ENCODE peak calls at places on chromosomes 11 and 22, in five cellular contexts. Z is kidney, Q is H9, B is transverse colon, N is ascending aorta. P is an unnamed sample. For H3K9me3 and H3K4me1, the result is how much of the 10 kb centered on the place peaks cover.

GRCh38 chr22:46072981-46073682 is 77.2 kb upstream of the PPARA start:
- DNase-seq in Z (peak), Q (no peak), B (peak), N (peak), P (no peak)

GRCh38 chr22:32389685-32390084 is 22.4 kb downstream of the RTCB start:
- DNase-seq in Z (no peak), Q (no peak), B (no peak), N (no peak), P (no peak)

GRCh38 chr11:10770626-10771254 is 19.7 kb downstream of the CTR9 start:
- DNase-seq in Z (no peak), Q (no peak), B (peak), N (no peak), P (no peak)

GRCh38 chr22:41479671-41480396 is 10.9 kb downstream of the ACO2 start:
- DNase-seq in Z (no peak), Q (peak), B (no peak), N (no peak), P (no peak)

GRCh38 chr22:42437488-42438292 is 5.5 kb upstream of the NFAM1 start:
- DNase-seq in Z (peak), Q (peak), B (peak), N (no peak), P (no peak)

GRCh38 chr22:19785461-19786263 is 25.1 kb downstream of the TBX1 start:
- DNase-seq in Z (peak), Q (no peak), B (no peak), N (no peak), P (no peak)

GRCh38 chr11:134261626-134262488 is 8.5 kb downstream of the ACAD8 start:
- DNase-seq in Z (no peak), Q (peak), B (no peak), N (no peak), P (no peak)

GRCh38 chr11:128593281-128593680 is 5.9 kb upstream of the ETS1 start:
- DNase-seq in Z (no peak), Q (peak), B (no peak), N (no peak), P (no peak)

GRCh38 chr22:23862103-23862502 is 4.4 kb downstream of the SLC2A11 start:
- DNase-seq in Z (peak), Q (peak), B (no peak), N (no peak), P (no peak)

GRCh38 chr11:36619502-36619901 is 21.5 kb upstream of the RAG2 start:
- DNase-seq in Z (no peak), Q (no peak), B (no peak), N (no peak), P (no peak)

GRCh38 chr11:33059331-33060007 is 20.1 kb downstream of the TCP11L1 start:
- DNase-seq in Z (no peak), Q (no peak), B (no peak), N (no peak), P (no peak)

GRCh38 chr22:30325724-30326703 is 727 bp downstream of the TBC1D10A start:
- DNase-seq in Z (peak), Q (peak), B (peak), N (no peak), P (no peak)

GRCh38 chr11:69947059-69947771 is 128.0 kb upstream of the FGF3 start:
- DNase-seq in Z (peak), Q (no peak), B (no peak), N (no peak), P (no peak)

DNA sequence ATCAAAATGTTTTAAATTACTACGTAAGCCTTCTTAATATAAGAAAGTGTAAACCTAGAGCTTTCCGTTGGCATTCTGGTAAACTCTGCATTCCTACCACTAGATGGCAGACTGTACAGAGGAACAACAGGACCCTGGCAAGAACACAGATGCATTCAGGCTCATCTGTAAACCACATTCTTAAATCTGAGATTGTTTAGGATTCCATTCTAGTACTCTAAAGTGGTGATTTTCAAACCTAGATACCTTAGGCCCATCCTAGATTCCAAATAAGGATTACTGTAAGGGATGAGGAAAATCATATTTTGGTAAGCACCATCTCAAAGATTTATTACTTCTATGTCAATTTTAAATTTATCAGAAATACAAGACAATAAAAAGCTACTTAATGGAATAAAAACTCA is 26.9 kb downstream of the PICALM start:
- DNase-seq in Z (no peak), Q (peak), B (peak), N (no peak), P (peak)
- H3K27ac ChIP-seq in Z (no peak), Q (no peak), B (peak), N (peak), P (peak)

DNA sequence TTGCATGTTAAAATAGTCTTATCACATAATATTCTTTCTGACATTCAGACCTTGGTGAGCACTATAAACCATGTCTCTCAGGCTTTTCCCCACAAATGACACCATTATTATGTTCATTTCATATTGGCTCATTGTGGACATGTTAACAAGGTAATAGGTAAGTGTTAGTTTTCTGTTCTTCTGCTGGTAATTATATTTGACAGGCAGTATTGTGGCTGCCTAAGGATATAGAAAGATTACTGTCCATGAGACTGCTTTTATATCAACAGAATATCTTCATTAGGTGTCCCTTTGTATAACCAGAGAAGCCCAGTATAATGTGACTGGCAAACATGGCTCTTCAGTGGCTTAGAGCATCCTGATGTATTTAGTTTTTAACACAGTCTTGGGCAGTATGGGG is 590.7 kb downstream of the NELL1 start:
- DNase-seq in Z (no peak), Q (no peak), B (no peak), N (no peak), P (no peak)
- H3K9me3 ChIP-seq in Z (under half), Q (under half), B (under half), N (under half), P (under half)

GRCh38 chr22:37567991-37568390 is 7.7 kb downstream of the CDC42EP1 start:
- DNase-seq in Z (no peak), Q (peak), B (no peak), N (no peak), P (no peak)

GRCh38 chr22:37568448-37569008 is 8.2 kb downstream of the CDC42EP1 start:
- DNase-seq in Z (no peak), Q (peak), B (no peak), N (no peak), P (no peak)

GRCh38 chr22:37570661-37570976 is 9.3 kb downstream of the LGALS2 start:
- DNase-seq in Z (no peak), Q (peak), B (no peak), N (no peak), P (no peak)

GRCh38 chr22:37569921-37570660 is 9.8 kb downstream of the LGALS2 start:
- DNase-seq in Z (no peak), Q (peak), B (peak), N (no peak), P (no peak)

GRCh38 chr22:37569009-37569920 is 9.0 kb downstream of the CDC42EP1 start:
- DNase-seq in Z (no peak), Q (peak), B (peak), N (no peak), P (no peak)
- H3K4me1 ChIP-seq in Z (under half), Q (under half), B (under half), N (under half), P (under half)

GRCh38 chr22:37557321-37558001 is 2.8 kb upstream of the CDC42EP1 start:
- DNase-seq in Z (no peak), Q (peak), B (no peak), N (no peak), P (no peak)
- H3K27ac ChIP-seq in Z (peak), Q (no peak), B (no peak), N (no peak), P (no peak)

DNA sequence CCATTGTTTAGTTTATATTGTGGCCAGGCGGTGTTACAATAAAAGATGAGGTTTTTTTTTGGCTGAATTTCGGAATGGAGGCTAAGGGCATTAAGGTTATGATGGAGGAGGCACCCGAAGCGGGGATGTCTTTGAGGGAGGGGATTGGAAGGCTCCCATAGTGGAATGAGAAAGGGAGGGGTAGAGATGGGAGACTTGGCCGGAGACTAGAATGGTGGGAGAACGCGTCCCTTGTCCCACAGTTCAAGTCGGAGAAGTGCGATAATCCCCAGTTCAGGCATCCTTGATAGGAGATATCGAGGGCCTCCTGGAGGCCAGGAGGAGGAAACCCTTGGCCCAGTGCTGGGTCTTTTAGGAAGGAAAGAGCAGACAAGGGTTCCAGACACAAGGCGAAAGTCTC is 21.6 kb downstream of the ZNF195 start:
- DNase-seq in Z (no peak), Q (no peak), B (no peak), N (no peak), P (no peak)
- H3K9me3 ChIP-seq in Z (half or more), Q (half or more), B (half or more), N (under half), P (half or more)

GRCh38 chr11:541433-541885 is 4.1 kb downstream of the LRRC56 start:
- DNase-seq in Z (no peak), Q (no peak), B (no peak), N (no peak), P (no peak)
- H3K4me1 ChIP-seq in Z (under half), Q (under half), B (under half), N (under half), P (under half)

DNA sequence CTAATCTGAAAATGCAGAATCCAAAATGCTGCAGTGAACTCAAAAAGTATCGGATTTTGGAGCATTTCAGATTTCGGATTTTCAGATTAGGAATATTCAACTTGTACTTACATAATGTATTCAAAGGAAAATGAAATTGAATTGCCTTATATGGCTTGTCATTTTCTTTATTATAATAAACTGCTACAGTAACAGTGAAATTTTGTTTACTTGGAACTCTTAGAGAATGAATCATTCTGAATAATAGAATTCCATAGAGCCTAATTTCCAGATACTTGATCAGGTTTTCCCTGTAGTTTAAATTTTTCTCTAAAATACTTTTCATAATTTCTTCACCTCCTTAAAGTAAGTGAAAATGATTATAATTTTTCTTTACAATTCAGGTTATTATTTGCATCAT is 17.3 kb downstream of the TTC17 start:
- DNase-seq in Z (no peak), Q (no peak), B (no peak), N (no peak), P (no peak)
- H3K27ac ChIP-seq in Z (no peak), Q (no peak), B (no peak), N (no peak), P (no peak)

GRCh38 chr22:47457509-47458300 is 695.3 kb downstream of the TBC1D22A start:
- DNase-seq in Z (no peak), Q (no peak), B (no peak), N (no peak), P (no peak)
- H3K9me3 ChIP-seq in Z (under half), Q (half or more), B (under half), N (under half), P (under half)

GRCh38 chr11:86814775-86815174 is 14.4 kb downstream of the PRSS23 start:
- DNase-seq in Z (no peak), Q (no peak), B (no peak), N (no peak), P (no peak)
- H3K4me1 ChIP-seq in Z (under half), Q (under half), B (under half), N (under half), P (half or more)

GRCh38 chr11:108803781-108804180 is 138.9 kb downstream of the DDX10 start:
- DNase-seq in Z (no peak), Q (no peak), B (no peak), N (no peak), P (no peak)
- H3K27ac ChIP-seq in Z (no peak), Q (no peak), B (no peak), N (no peak), P (no peak)